ENCODE peak calls at places on chromosomes 1 and 21, in nine cellular contexts. B, T, O, Y, W, U, Z, V and A are unnamed samples.

GRCh38 chr1:107992341-107992740 is 27.4 kb upstream of the VAV3 start:
- DNase-seq in B (no peak), T (no peak), O (no peak), Y (no peak), W (no peak), U (no peak), Z (no peak), V (no peak), A (no peak)

GRCh38 chr21:25494804-25495203 is 112.5 kb downstream of the MRPL39 start:
- DNase-seq in B (no peak), T (no peak), O (no peak), Y (no peak), W (no peak), U (no peak), Z (no peak), V (no peak), A (no peak)

GRCh38 chr1:48645883-48646282 is 130.8 kb downstream of the BEND5 start:
- DNase-seq in B (no peak), T (no peak), O (no peak), Y (no peak), W (no peak), U (no peak), Z (no peak), V (no peak), A (no peak)

GRCh38 chr1:31748265-31748859 is 15.8 kb downstream of the ADGRB2 start:
- DNase-seq in B (no peak), T (no peak), O (no peak), Y (no peak), W (no peak), U (no peak), Z (no peak), V (no peak), A (no peak)

GRCh38 chr1:197801684-197802083 is 26.4 kb upstream of the DENND1B start:
- DNase-seq in B (no peak), T (no peak), O (no peak), Y (no peak), W (no peak), U (no peak), Z (no peak), V (no peak), A (no peak)

GRCh38 chr1:42178249-42178648 is 13.7 kb upstream of the GUCA2A start:
- DNase-seq in B (no peak), T (no peak), O (no peak), Y (no peak), W (no peak), U (no peak), Z (no peak), V (no peak), A (no peak)

GRCh38 chr1:205518616-205519540 is 14.4 kb downstream of the CDK18 start:
- DNase-seq in B (peak), T (no peak), O (no peak), Y (no peak), W (no peak), U (no peak), Z (no peak), V (no peak), A (no peak)

GRCh38 chr1:226381226-226381998 is 26.5 kb downstream of the PARP1 start:
- DNase-seq in B (no peak), T (no peak), O (no peak), Y (no peak), W (no peak), U (no peak), Z (no peak), V (no peak), A (no peak)

GRCh38 chr1:164559342-164560070 is 522 bp downstream of the PBX1 start:
- DNase-seq in B (peak), T (no peak), O (peak), Y (peak), W (no peak), U (no peak), Z (peak), V (peak), A (no peak)

GRCh38 chr1:69290266-69290665 is 277.5 kb upstream of the LRRC7 start:
- DNase-seq in B (peak), T (no peak), O (no peak), Y (no peak), W (no peak), U (no peak), Z (no peak), V (no peak), A (no peak)

GRCh38 chr1:235513495-235514366 is 9.5 kb upstream of the B3GALNT2 start:
- DNase-seq in B (peak), T (peak), O (peak), Y (no peak), W (peak), U (no peak), Z (peak), V (no peak), A (peak)

GRCh38 chr1:41650176-41650519 is 165.7 kb upstream of the EDN2 start:
- DNase-seq in B (peak), T (no peak), O (no peak), Y (peak), W (peak), U (no peak), Z (no peak), V (peak), A (no peak)

GRCh38 chr1:233357595-233358446 is 30.3 kb downstream of the MAP3K21 start:
- DNase-seq in B (no peak), T (no peak), O (peak), Y (no peak), W (no peak), U (no peak), Z (no peak), V (no peak), A (no peak)

GRCh38 chr1:230356190-230356589 is 69.9 kb downstream of the PGBD5 start:
- DNase-seq in B (no peak), T (no peak), O (no peak), Y (no peak), W (no peak), U (no peak), Z (no peak), V (no peak), A (no peak)

GRCh38 chr1:51235611-51236547 is at the start of gene RNF11:
- DNase-seq in B (peak), T (peak), O (peak), Y (peak), W (peak), U (peak), Z (peak), V (peak), A (peak)

GRCh38 chr1:3028531-3029282 is 7.4 kb downstream of the ACTRT2 start:
- DNase-seq in B (no peak), T (no peak), O (no peak), Y (peak), W (no peak), U (no peak), Z (no peak), V (no peak), A (no peak)

GRCh38 chr1:61569212-61569621 is 155.7 kb downstream of the TM2D1 start:
- DNase-seq in B (peak), T (no peak), O (no peak), Y (no peak), W (no peak), U (no peak), Z (no peak), V (no peak), A (no peak)

GRCh38 chr1:77347646-77348045 is 65.8 kb downstream of the AK5 start:
- DNase-seq in B (peak), T (no peak), O (no peak), Y (no peak), W (peak), U (no peak), Z (peak), V (no peak), A (no peak)

GRCh38 chr1:209769956-209770355 is 14.1 kb downstream of the TRAF3IP3 start:
- DNase-seq in B (peak), T (no peak), O (no peak), Y (no peak), W (peak), U (no peak), Z (peak), V (no peak), A (no peak)

GRCh38 chr1:217982711-217983405 is 302.2 kb upstream of the RRP15 start:
- DNase-seq in B (no peak), T (no peak), O (no peak), Y (no peak), W (no peak), U (no peak), Z (no peak), V (no peak), A (no peak)

GRCh38 chr1:55547441-55547840 is 332.3 kb upstream of the USP24 start:
- DNase-seq in B (no peak), T (no peak), O (no peak), Y (no peak), W (no peak), U (no peak), Z (no peak), V (no peak), A (no peak)

GRCh38 chr1:232575524-232576040 is 54.4 kb downstream of the SIPA1L2 start:
- DNase-seq in B (peak), T (no peak), O (no peak), Y (no peak), W (no peak), U (no peak), Z (peak), V (no peak), A (no peak)

GRCh38 chr1:68624233-68624632 is 127.4 kb upstream of the DEPDC1 start:
- DNase-seq in B (no peak), T (no peak), O (no peak), Y (no peak), W (no peak), U (no peak), Z (peak), V (no peak), A (no peak)

GRCh38 chr1:39800471-39800835 is 11.8 kb upstream of the BMP8B start:
- DNase-seq in B (no peak), T (no peak), O (no peak), Y (no peak), W (peak), U (no peak), Z (no peak), V (no peak), A (no peak)

GRCh38 chr1:38728176-38728908 is 131.2 kb downstream of the RRAGC start:
- DNase-seq in B (peak), T (no peak), O (no peak), Y (no peak), W (no peak), U (no peak), Z (peak), V (no peak), A (no peak)

GRCh38 chr1:34178072-34178471 is 1.4 kb downstream of the C1orf94 start:
- DNase-seq in B (no peak), T (no peak), O (no peak), Y (no peak), W (no peak), U (no peak), Z (no peak), V (no peak), A (no peak)

GRCh38 chr1:84117868-84118267 is 26.2 kb upstream of the PRKACB start:
- DNase-seq in B (peak), T (no peak), O (no peak), Y (no peak), W (no peak), U (no peak), Z (no peak), V (no peak), A (no peak)

DNA sequence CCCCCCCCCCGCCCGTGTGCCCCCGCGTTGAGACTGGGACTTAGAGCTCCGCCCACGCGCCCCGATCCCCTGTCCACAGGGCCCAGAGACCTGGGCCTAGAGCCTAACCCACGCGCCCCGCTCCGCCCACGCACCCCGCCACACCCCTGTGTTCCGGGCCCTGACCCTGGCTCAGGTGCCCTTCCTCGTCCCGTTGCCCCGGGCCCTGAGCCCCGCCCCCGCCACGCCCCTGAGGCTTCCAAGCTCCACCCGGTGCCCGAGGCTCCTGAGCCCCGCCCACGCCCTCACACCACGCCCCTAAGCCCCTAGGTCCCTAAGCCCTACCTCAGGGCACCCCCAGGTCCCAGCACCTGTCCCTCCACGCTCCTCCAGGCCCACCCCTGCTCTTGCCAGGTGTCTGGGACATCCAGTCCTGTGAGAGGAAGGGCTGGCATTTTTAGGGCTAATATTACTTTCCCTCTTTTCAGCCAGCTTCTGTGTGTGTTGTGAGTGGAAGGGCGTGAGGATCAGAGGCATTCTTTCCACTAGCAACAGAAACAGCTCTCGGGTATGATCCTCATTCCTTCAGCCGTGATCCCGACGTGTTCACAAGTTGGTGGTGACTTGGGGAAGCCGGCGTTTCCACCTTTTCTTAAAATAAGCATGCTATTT is 614 bp upstream of the GPR157 start:
- DNase-seq in B (peak), T (peak), O (peak), Y (peak), W (peak), U (peak), Z (peak), V (peak), A (peak)
- TF ChIP-seq CTCF in B (no peak), T (no peak), O (no peak), Y (no peak), W (no peak), U (no peak), Z (no peak), V (no peak), A (no peak)

GRCh38 chr1:18828224-18828623 is 31.2 kb downstream of the TAS1R2 start:
- DNase-seq in B (no peak), T (no peak), O (no peak), Y (no peak), W (no peak), U (no peak), Z (no peak), V (no peak), A (no peak)
- TF ChIP-seq CTCF in B (no peak), T (no peak), O (no peak), Y (no peak), W (no peak), U (no peak), Z (no peak), V (no peak), A (no peak)

DNA sequence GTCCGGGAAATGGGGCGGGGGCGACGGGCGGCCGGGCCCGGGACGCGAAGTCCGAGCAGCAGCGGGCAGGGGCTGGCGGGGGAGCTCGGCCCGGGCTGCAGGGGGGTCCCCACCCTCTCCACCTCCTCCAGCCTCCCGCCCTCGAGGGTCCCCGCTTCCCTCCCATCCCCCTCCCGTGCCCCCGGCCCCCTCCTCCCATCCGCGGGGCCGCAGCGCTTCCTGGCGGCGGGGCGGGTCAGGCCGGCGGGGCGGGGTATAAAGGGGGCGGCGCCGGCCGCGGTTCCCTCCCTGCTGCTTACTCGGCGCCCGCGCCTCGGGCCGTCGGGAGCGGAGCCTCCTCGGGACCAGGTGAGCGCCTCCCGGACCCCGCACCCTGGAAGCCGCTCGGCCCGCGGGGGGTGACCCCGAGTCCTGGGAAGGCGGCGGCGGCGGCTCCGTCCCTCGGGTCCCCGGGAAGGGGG is at the start of gene COL6A2:
- DNase-seq in B (peak), T (peak), O (peak), Y (peak), W (no peak), U (peak), Z (no peak), V (peak), A (peak)
- TF ChIP-seq CTCF in B (peak), T (no peak), O (no peak), Y (peak), W (no peak), U (no peak), Z (no peak), V (peak), A (no peak)

GRCh38 chr1:8671313-8671917 is 146.0 kb downstream of the RERE start:
- DNase-seq in B (peak), T (peak), O (peak), Y (no peak), W (peak), U (no peak), Z (peak), V (no peak), A (no peak)
- TF ChIP-seq CTCF in B (peak), T (peak), O (peak), Y (peak), W (peak), U (peak), Z (peak), V (peak), A (peak)

GRCh38 chr1:1510912-1511532 is 940 bp upstream of the ATAD3A start:
- DNase-seq in B (peak), T (peak), O (peak), Y (no peak), W (peak), U (no peak), Z (no peak), V (no peak), A (no peak)
- TF ChIP-seq CTCF in B (no peak), T (no peak), O (no peak), Y (no peak), W (no peak), U (no peak), Z (no peak), V (no peak), A (no peak)

GRCh38 chr1:223714849-223715709 is 2.7 kb downstream of the CAPN2 start:
- DNase-seq in B (peak), T (no peak), O (peak), Y (no peak), W (peak), U (no peak), Z (peak), V (peak), A (no peak)
- TF ChIP-seq CTCF in B (no peak), T (no peak), O (no peak), Y (no peak), W (no peak), U (no peak), Z (no peak), V (no peak), A (no peak)